ENCODE peak calls at places on chromosomes 12 and 14, in eight cellular contexts. E, Y, X, D, T, N, G and P are unnamed samples.

GRCh38 chr14:31895206-31895605 is 181.9 kb upstream of the ARHGAP5 start:
- DNase-seq in E (no peak), Y (no peak), X (peak), D (no peak), T (no peak), N (peak), G (no peak), P (no peak)

GRCh38 chr14:77508249-77508648 is 9.6 kb upstream of the ISM2 start:
- DNase-seq in E (no peak), Y (no peak), X (peak), D (no peak), T (no peak), N (peak), G (peak), P (no peak)

GRCh38 chr14:31829256-31829923 is 247.7 kb upstream of the ARHGAP5 start:
- DNase-seq in E (no peak), Y (no peak), X (peak), D (peak), T (no peak), N (peak), G (peak), P (peak)

GRCh38 chr12:113778432-113779128 is 187.5 kb downstream of the RBM19 start:
- DNase-seq in E (no peak), Y (no peak), X (no peak), D (peak), T (no peak), N (no peak), G (no peak), P (no peak)

GRCh38 chr12:87320724-87321123 is 708.5 kb downstream of the C12orf50 start:
- DNase-seq in E (no peak), Y (no peak), X (no peak), D (no peak), T (no peak), N (no peak), G (no peak), P (no peak)

GRCh38 chr12:75366629-75367028 is 24.3 kb upstream of the GLIPR1L2 start:
- DNase-seq in E (no peak), Y (no peak), X (no peak), D (peak), T (no peak), N (peak), G (no peak), P (no peak)

GRCh38 chr14:50961606-50962259 is 17.4 kb upstream of the PYGL start:
- DNase-seq in E (no peak), Y (no peak), X (peak), D (no peak), T (no peak), N (peak), G (peak), P (no peak)

GRCh38 chr12:70408004-70408790 is 42.1 kb downstream of the KCNMB4 start:
- DNase-seq in E (no peak), Y (no peak), X (no peak), D (no peak), T (no peak), N (no peak), G (no peak), P (no peak)

GRCh38 chr12:49092086-49092815 is 2.4 kb downstream of the DHH start:
- DNase-seq in E (peak), Y (peak), X (peak), D (peak), T (peak), N (no peak), G (peak), P (peak)

GRCh38 chr14:103207404-103208072 is 84.3 kb downstream of the TNFAIP2 start:
- DNase-seq in E (peak), Y (no peak), X (no peak), D (peak), T (no peak), N (no peak), G (no peak), P (no peak)

GRCh38 chr14:101174980-101175606 is 271.6 kb upstream of the RTL1 start:
- DNase-seq in E (no peak), Y (no peak), X (no peak), D (no peak), T (no peak), N (no peak), G (no peak), P (no peak)

GRCh38 chr12:50569321-50569720 is 64.5 kb downstream of the DIP2B start:
- DNase-seq in E (peak), Y (no peak), X (no peak), D (peak), T (no peak), N (no peak), G (no peak), P (no peak)

GRCh38 chr12:6703631-6704030 is 3.0 kb upstream of the PIANP start:
- DNase-seq in E (peak), Y (peak), X (no peak), D (peak), T (no peak), N (no peak), G (peak), P (peak)

GRCh38 chr14:99850705-99851104 is 57.5 kb downstream of the EML1 start:
- DNase-seq in E (peak), Y (no peak), X (no peak), D (no peak), T (no peak), N (no peak), G (no peak), P (no peak)

GRCh38 chr14:52253503-52253902 is 14.0 kb upstream of the PTGDR start:
- DNase-seq in E (no peak), Y (peak), X (peak), D (peak), T (no peak), N (no peak), G (no peak), P (peak)

GRCh38 chr14:99873653-99874052 is 80.4 kb downstream of the EML1 start:
- DNase-seq in E (no peak), Y (no peak), X (no peak), D (no peak), T (no peak), N (no peak), G (no peak), P (no peak)

GRCh38 chr14:39467889-39468524 is 35.8 kb upstream of the FBXO33 start:
- DNase-seq in E (peak), Y (peak), X (peak), D (peak), T (no peak), N (peak), G (peak), P (peak)

GRCh38 chr12:111428728-111429175 is 23.0 kb downstream of the SH2B3 start:
- DNase-seq in E (no peak), Y (no peak), X (no peak), D (no peak), T (no peak), N (no peak), G (no peak), P (no peak)

GRCh38 chr14:69858801-69859200 is 20.4 kb upstream of the SMOC1 start:
- DNase-seq in E (no peak), Y (no peak), X (no peak), D (no peak), T (no peak), N (no peak), G (no peak), P (no peak)

GRCh38 chr14:68181395-68182326 is 362.1 kb downstream of the RAD51B start:
- DNase-seq in E (no peak), Y (no peak), X (peak), D (no peak), T (no peak), N (no peak), G (peak), P (no peak)

GRCh38 chr12:129676411-129676810 is 227.4 kb downstream of the TMEM132D start:
- DNase-seq in E (no peak), Y (no peak), X (no peak), D (no peak), T (no peak), N (no peak), G (no peak), P (no peak)

GRCh38 chr12:90091809-90092208 is 383.2 kb upstream of the ATP2B1 start:
- DNase-seq in E (no peak), Y (peak), X (no peak), D (no peak), T (no peak), N (no peak), G (peak), P (no peak)

GRCh38 chr14:61601923-61602732 is 93.2 kb upstream of the HIF1A start:
- DNase-seq in E (no peak), Y (peak), X (no peak), D (no peak), T (no peak), N (no peak), G (no peak), P (peak)

GRCh38 chr12:124680863-124681778 is 113.7 kb upstream of the NCOR2 start:
- DNase-seq in E (no peak), Y (peak), X (peak), D (peak), T (no peak), N (peak), G (peak), P (peak)

GRCh38 chr14:92501891-92502351 is 11.7 kb upstream of the RIN3 start:
- DNase-seq in E (no peak), Y (no peak), X (peak), D (no peak), T (no peak), N (peak), G (no peak), P (no peak)

GRCh38 chr12:64912501-64912900 is 88.1 kb downstream of the TBC1D30 start:
- DNase-seq in E (no peak), Y (no peak), X (peak), D (no peak), T (no peak), N (no peak), G (no peak), P (no peak)

GRCh38 chr14:104803280-104803915 is 2.5 kb downstream of the ZBTB42 start:
- DNase-seq in E (no peak), Y (no peak), X (no peak), D (no peak), T (no peak), N (no peak), G (no peak), P (no peak)

DNA sequence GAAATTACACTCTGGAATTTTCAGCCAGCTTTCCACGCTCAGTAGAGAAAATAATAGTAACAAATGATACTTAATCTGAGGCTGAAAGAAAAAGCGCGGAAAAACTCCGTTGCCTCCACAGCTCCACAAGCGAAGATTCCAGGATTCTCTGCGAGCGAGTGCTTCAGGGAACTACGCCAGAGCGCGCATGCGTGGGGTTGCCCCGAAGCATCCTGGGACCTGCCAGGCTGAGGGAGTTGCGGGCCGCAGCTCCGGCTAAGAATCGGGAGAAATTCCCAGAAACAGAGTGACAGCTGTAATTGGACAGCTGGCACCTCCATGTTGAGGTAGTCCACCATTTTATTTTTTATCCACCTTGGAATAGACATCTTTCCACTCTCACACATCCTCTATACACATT is 12.0 kb upstream of the TTC5 start:
- DNase-seq in E (no peak), Y (no peak), X (no peak), D (no peak), T (no peak), N (no peak), G (no peak), P (no peak)
- H3K27ac ChIP-seq in E (no peak), Y (no peak), X (no peak), D (peak), T (no peak), N (no peak), G (no peak), P (no peak)

GRCh38 chr12:11707535-11707934 is 58.1 kb downstream of the ETV6 start:
- DNase-seq in E (peak), Y (no peak), X (no peak), D (no peak), T (no peak), N (no peak), G (no peak), P (no peak)
- H3K27ac ChIP-seq in E (peak), Y (no peak), X (no peak), D (no peak), T (no peak), N (no peak), G (no peak), P (no peak)

DNA sequence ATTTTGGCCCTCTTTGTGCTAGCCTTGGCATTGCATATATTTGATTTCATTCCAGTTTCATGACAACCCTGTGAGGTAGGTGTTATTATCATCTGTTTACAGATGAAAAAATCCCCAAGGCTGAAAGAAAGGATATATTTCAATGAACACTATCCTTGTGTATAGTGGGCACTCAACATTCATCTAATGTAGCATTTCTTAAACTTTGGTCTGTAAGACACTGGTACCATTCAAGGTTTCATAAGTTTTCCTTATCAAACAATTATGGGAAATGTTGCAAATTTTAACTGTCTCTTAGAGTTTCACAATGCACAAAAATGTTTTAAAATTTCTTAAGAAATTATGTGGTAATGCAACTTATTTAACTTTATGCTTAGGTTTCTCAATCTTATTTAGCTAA is 44.3 kb downstream of the ATP23 start:
- DNase-seq in E (no peak), Y (no peak), X (no peak), D (no peak), T (no peak), N (no peak), G (no peak), P (no peak)
- H3K27ac ChIP-seq in E (no peak), Y (no peak), X (no peak), D (no peak), T (no peak), N (no peak), G (no peak), P (no peak)

GRCh38 chr14:54760866-54761265 is 141.8 kb downstream of the GCH1 start:
- DNase-seq in E (no peak), Y (no peak), X (no peak), D (no peak), T (no peak), N (no peak), G (no peak), P (no peak)

GRCh38 chr14:54754623-54755386 is 147.8 kb downstream of the GCH1 start:
- DNase-seq in E (no peak), Y (no peak), X (no peak), D (no peak), T (no peak), N (no peak), G (no peak), P (no peak)

GRCh38 chr14:54756656-54757392 is 145.8 kb downstream of the GCH1 start:
- DNase-seq in E (no peak), Y (no peak), X (no peak), D (no peak), T (no peak), N (no peak), G (no peak), P (no peak)

GRCh38 chr14:54759982-54760585 is 142.5 kb downstream of the GCH1 start:
- DNase-seq in E (no peak), Y (no peak), X (no peak), D (no peak), T (no peak), N (no peak), G (no peak), P (no peak)

DNA sequence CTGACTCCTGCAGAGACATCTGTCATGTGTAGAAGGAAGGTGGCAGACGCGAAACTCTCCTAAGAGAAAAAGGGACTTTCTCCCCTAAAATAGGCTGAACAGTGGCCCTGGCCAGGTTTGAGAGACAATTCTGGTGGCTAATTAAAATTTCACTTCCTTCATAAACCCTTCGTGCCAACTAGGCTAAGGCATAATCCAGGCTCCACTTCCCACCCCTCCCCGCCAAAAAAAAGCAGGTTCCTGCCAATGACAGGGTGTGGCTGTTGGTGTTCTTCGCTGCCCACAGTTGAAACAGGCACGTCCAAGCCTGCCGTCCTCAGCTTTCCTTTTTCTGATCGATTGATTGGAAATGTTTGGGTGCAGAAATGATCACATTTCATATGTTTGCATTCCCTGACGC is 144.6 kb downstream of the GCH1 start:
- DNase-seq in E (no peak), Y (no peak), X (no peak), D (no peak), T (no peak), N (no peak), G (no peak), P (no peak)
- H3K27ac ChIP-seq in E (no peak), Y (no peak), X (no peak), D (no peak), T (no peak), N (no peak), G (no peak), P (no peak)

GRCh38 chr12:293199-293598 is 30.6 kb upstream of the SLC6A13 start:
- DNase-seq in E (no peak), Y (no peak), X (no peak), D (no peak), T (no peak), N (no peak), G (no peak), P (no peak)
- H3K27ac ChIP-seq in E (no peak), Y (no peak), X (no peak), D (no peak), T (no peak), N (no peak), G (no peak), P (no peak)

DNA sequence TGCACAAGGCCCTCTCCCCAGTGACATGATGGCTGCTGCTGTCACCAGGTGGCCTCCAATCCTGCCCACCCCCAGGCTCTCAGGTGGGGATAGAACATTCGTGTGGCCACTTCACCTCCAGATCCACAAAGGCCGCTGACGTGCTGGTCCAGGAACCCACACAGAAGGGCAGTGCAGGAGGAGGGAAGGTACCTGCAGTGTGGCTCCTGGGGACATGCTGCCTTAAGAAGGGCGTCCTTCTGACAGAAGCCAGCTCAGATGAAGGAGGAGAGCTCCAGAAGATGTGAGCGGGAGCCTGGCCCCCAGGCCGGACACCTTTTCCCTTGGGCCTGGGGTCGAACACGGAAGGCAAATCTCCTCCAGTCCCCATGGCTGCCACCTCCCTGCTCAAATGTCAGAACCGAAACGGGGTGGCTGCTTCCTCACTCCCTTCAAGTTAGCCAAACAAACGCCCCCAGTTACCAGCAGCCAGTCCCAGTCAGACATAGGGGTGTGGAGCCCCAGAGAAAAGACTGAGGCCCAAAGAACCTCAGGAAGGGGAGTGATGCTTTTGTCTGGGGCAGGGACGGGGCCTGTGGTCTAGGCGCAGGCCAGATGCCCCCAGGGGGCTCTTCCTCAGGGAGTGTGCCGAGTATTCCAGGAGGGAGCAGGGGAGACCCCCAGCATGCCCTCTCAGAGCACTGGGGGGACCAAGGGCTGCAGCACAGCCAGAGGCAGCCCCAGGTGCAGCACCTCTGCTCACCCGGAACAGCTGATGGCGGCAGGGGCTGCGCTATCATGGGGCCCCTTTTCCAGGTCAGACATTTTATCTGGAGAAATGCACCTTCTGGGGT is 155.9 kb downstream of the CALM1 start:
- DNase-seq in E (no peak), Y (no peak), X (no peak), D (no peak), T (no peak), N (no peak), G (no peak), P (no peak)
- H3K27ac ChIP-seq in E (no peak), Y (no peak), X (no peak), D (no peak), T (no peak), N (no peak), G (no peak), P (no peak)

GRCh38 chr12:108752387-108752786 is 21.1 kb upstream of the CORO1C start:
- DNase-seq in E (no peak), Y (no peak), X (no peak), D (no peak), T (no peak), N (no peak), G (no peak), P (no peak)
- H3K27ac ChIP-seq in E (no peak), Y (no peak), X (no peak), D (no peak), T (no peak), N (no peak), G (no peak), P (no peak)

DNA sequence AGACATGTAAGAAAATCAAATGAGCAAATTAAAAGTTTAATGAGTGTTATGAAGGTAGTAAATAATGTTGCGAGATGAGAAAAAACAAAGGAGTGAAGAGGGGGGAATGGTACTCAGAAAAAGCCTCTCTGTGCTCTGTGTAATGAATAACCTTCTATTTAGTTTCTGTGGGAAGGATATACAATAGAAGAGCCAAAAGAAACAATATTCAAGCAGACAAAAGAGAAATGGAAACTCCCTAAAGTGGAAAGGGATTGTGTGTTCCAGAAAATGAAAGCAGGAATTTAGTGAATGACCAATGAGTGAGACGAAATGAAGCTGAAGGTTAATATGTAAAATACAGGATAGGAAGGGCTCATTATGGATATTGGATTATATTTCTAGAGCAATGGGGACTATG is 18.5 kb downstream of the OR4K1 start:
- DNase-seq in E (no peak), Y (no peak), X (no peak), D (no peak), T (no peak), N (no peak), G (no peak), P (no peak)
- H3K27ac ChIP-seq in E (no peak), Y (no peak), X (no peak), D (no peak), T (no peak), N (no peak), G (no peak), P (no peak)

GRCh38 chr14:59275668-59276067 is 87.2 kb downstream of the DAAM1 start:
- DNase-seq in E (no peak), Y (no peak), X (peak), D (no peak), T (no peak), N (peak), G (peak), P (peak)

GRCh38 chr14:59274991-59275391 is 86.5 kb downstream of the DAAM1 start:
- DNase-seq in E (no peak), Y (peak), X (peak), D (no peak), T (no peak), N (no peak), G (no peak), P (no peak)

GRCh38 chr14:59272633-59273032 is 84.2 kb downstream of the DAAM1 start:
- DNase-seq in E (no peak), Y (no peak), X (peak), D (no peak), T (no peak), N (no peak), G (no peak), P (no peak)

GRCh38 chr14:59271734-59272133 is 83.3 kb downstream of the DAAM1 start:
- DNase-seq in E (no peak), Y (no peak), X (peak), D (no peak), T (no peak), N (no peak), G (no peak), P (no peak)

DNA sequence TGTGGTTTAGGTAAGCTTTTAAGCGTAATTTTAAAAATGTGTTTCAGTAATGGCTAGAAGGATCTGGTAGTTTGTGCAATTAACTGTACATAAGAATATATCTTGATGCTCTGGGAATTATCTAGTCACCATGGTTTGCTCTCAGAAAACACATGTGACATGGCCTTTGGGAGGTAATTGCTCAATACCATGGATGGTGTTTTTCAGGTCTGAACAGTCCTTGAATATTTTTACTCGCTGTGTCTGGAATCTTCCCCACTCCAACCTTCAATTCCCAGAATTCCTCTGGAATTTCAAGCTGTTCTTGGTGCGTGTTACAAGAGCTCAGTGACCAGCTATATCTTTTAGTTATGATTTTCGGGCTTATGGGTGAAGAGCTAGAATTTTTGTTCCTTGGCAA is 85.3 kb downstream of the DAAM1 start:
- DNase-seq in E (no peak), Y (no peak), X (no peak), D (no peak), T (no peak), N (no peak), G (no peak), P (no peak)
- H3K27ac ChIP-seq in E (no peak), Y (no peak), X (no peak), D (no peak), T (no peak), N (no peak), G (no peak), P (no peak)